ENCODE peak calls at places on chromosomes 3 and 15, in six cellular contexts. N is MCF 10A; I is left ventricle myocardium inferior; W is amniotic stem cell; P is NCI-H82; K is activated naive CD4-positive, alpha-beta T cell treated with anti-CD3 and anti-CD28 coated beads, Interleukin-2, amount 10 ng/mL, durations not matched to agents 7 days and 5 days. D is an unnamed sample.

GRCh38 chr3:156317457-156317856 is 197.1 kb downstream of the KCNAB1 start:
- DNase-seq in N (peak), P (no peak), I (no peak), K (no peak), W (no peak), D (no peak)

GRCh38 chr15:60591491-60592385 is 112.8 kb upstream of the ICE2 start:
- DNase-seq in N (no peak), I (peak), K (peak), W (no peak), P (no peak), D (peak)

GRCh38 chr3:166837535-166837934 is 542.6 kb downstream of the ZBBX start:
- DNase-seq in I (no peak), P (peak), K (no peak), N (peak), W (no peak), D (no peak)

GRCh38 chr3:35758358-35758757 is 119.0 kb downstream of the ARPP21 start:
- DNase-seq in I (no peak), K (no peak), N (no peak), W (no peak), P (no peak), D (no peak)

GRCh38 chr3:127974226-127974625 is 59.2 kb downstream of the KBTBD12 start:
- DNase-seq in N (no peak), P (no peak), W (no peak), K (no peak), I (no peak), D (no peak)

GRCh38 chr15:65937046-65937445 is 67.8 kb downstream of the RAB11A start:
- DNase-seq in K (no peak), W (no peak), P (no peak), N (no peak), I (no peak), D (no peak)

GRCh38 chr3:1092771-1093170 is at the start of gene CNTN6:
- DNase-seq in K (no peak), P (peak), N (no peak), I (no peak), W (no peak), D (no peak)

GRCh38 chr15:75649848-75650247 is 2.1 kb downstream of the SNX33 start:
- DNase-seq in I (no peak), K (no peak), W (no peak), P (no peak), N (no peak), D (no peak)

GRCh38 chr15:98169551-98169950 is 209.0 kb downstream of the ARRDC4 start:
- DNase-seq in P (no peak), K (no peak), W (no peak), N (no peak), I (no peak), D (no peak)

GRCh38 chr3:194521514-194522260 is 34.9 kb upstream of the ATP13A3 start:
- DNase-seq in K (no peak), W (no peak), I (no peak), N (peak), P (no peak), D (no peak)

GRCh38 chr3:134381836-134382442 is 7.7 kb upstream of the AMOTL2 start:
- DNase-seq in K (no peak), N (peak), I (no peak), P (no peak), W (no peak), D (no peak)

GRCh38 chr15:74140445-74140761 is 10.0 kb downstream of the ISLR2 start:
- DNase-seq in W (no peak), N (no peak), I (no peak), K (no peak), P (no peak), D (no peak)

GRCh38 chr15:34275721-34276120 is 50.9 kb downstream of the EMC4 start:
- DNase-seq in I (no peak), P (no peak), K (no peak), W (no peak), N (peak), D (no peak)

GRCh38 chr3:151290673-151291072 is 12.3 kb upstream of the P2RY14 start:
- DNase-seq in P (peak), N (peak), K (no peak), W (no peak), I (no peak), D (no peak)

GRCh38 chr15:27341780-27342343 is 370.9 kb downstream of the GABRG3 start:
- DNase-seq in N (no peak), P (no peak), W (no peak), I (no peak), K (no peak), D (no peak)

GRCh38 chr3:143206955-143207337 is 87.4 kb downstream of the CHST2 start:
- DNase-seq in N (no peak), W (no peak), I (no peak), K (no peak), P (no peak), D (no peak)

GRCh38 chr15:90103669-90104329 is 1.5 kb upstream of the IDH2 start:
- DNase-seq in I (no peak), N (no peak), P (no peak), K (no peak), W (no peak), D (no peak)

GRCh38 chr3:9778102-9778501 is 8.4 kb upstream of the CAMK1 start:
- DNase-seq in N (peak), K (no peak), I (no peak), W (no peak), P (no peak), D (no peak)

GRCh38 chr3:50454671-50455070 is 48.8 kb downstream of the CACNA2D2 start:
- DNase-seq in W (no peak), K (no peak), I (no peak), P (no peak), N (no peak), D (no peak)

GRCh38 chr3:31561891-31562290 is 29.2 kb downstream of the STT3B start:
- DNase-seq in I (no peak), P (no peak), W (no peak), K (no peak), N (no peak), D (no peak)

GRCh38 chr15:101016581-101016980 is 97.4 kb downstream of the LRRK1 start:
- DNase-seq in W (no peak), K (no peak), I (no peak), N (no peak), P (no peak), D (no peak)

GRCh38 chr15:38612159-38612863 is 47.7 kb upstream of the RASGRP1 start:
- DNase-seq in P (no peak), K (no peak), N (peak), W (no peak), I (no peak), D (no peak)

GRCh38 chr3:125220681-125221429 is 8.3 kb upstream of the SLC12A8 start:
- DNase-seq in I (no peak), K (no peak), W (no peak), N (no peak), P (no peak), D (no peak)

GRCh38 chr3:64501298-64501906 is 186.4 kb downstream of the ADAMTS9 start:
- DNase-seq in P (peak), N (no peak), W (peak), K (no peak), I (no peak), D (no peak)

GRCh38 chr3:55296781-55297180 is 190.3 kb downstream of the WNT5A start:
- DNase-seq in N (no peak), W (no peak), P (no peak), I (no peak), K (no peak), D (no peak)

GRCh38 chr3:173584093-173584833 is 186.7 kb downstream of the NLGN1 start:
- DNase-seq in N (peak), I (no peak), K (no peak), W (peak), P (peak), D (no peak)

GRCh38 chr3:170724599-170724998 is 138.7 kb upstream of the SLC7A14 start:
- DNase-seq in W (no peak), N (peak), I (no peak), K (no peak), P (peak), D (no peak)

GRCh38 chr3:45841380-45841700 is 579 bp downstream of the LZTFL1 start:
- DNase-seq in I (no peak), W (no peak), P (no peak), K (peak), N (peak), D (no peak)

GRCh38 chr3:179682681-179683080 is 29.8 kb downstream of the USP13 start:
- DNase-seq in W (no peak), N (no peak), K (no peak), I (no peak), P (no peak), D (no peak)

GRCh38 chr3:193701896-193702644 is 109.1 kb downstream of the OPA1 start:
- DNase-seq in K (no peak), W (no peak), I (no peak), N (no peak), P (no peak), D (no peak)

GRCh38 chr3:149466192-149466591 is 8.3 kb upstream of the TM4SF4 start:
- DNase-seq in I (no peak), P (no peak), K (no peak), W (peak), N (peak), D (no peak)

GRCh38 chr15:36117394-36117793 is 462.0 kb upstream of the CDIN1 start:
- DNase-seq in K (no peak), W (no peak), N (peak), I (no peak), P (peak), D (no peak)

GRCh38 chr15:59410448-59410896 is 27.5 kb upstream of the FAM81A start:
- DNase-seq in I (no peak), N (no peak), K (no peak), W (no peak), P (no peak), D (no peak)

GRCh38 chr15:49793943-49794342 is 173.1 kb downstream of the DTWD1 start:
- DNase-seq in I (no peak), N (no peak), K (no peak), W (no peak), P (no peak), D (no peak)

GRCh38 chr3:46866720-46867549 is 3.7 kb upstream of the MYL3 start:
- DNase-seq in I (peak), K (peak), N (peak), W (no peak), P (peak), D (peak)

GRCh38 chr15:100684591-100684990 is 82.2 kb downstream of the ASB7 start:
- DNase-seq in K (no peak), I (no peak), N (no peak), W (no peak), P (no peak), D (no peak)

GRCh38 chr3:135627057-135627456 is 338.5 kb upstream of the PPP2R3A start:
- DNase-seq in P (no peak), W (no peak), I (no peak), K (no peak), N (no peak), D (no peak)

GRCh38 chr3:140438736-140439505 is 238.9 kb upstream of the TRIM42 start:
- DNase-seq in W (no peak), P (no peak), K (no peak), I (no peak), N (no peak), D (no peak)

GRCh38 chr3:116045251-116045770 is 400.0 kb downstream of the LSAMP start:
- DNase-seq in K (no peak), N (no peak), I (no peak), W (no peak), P (no peak), D (no peak)

GRCh38 chr3:66582721-66583141 is 81.9 kb upstream of the LRIG1 start:
- DNase-seq in N (no peak), P (peak), W (no peak), I (no peak), K (peak), D (peak)

D was measured in memory B cell.